ENCODE peak calls at places on chromosomes 4 and X, in five cellular contexts. One of them, this sample, is unnamed. For H3K4me1, the result is how much of the 10 kb centered on the place peaks cover.

GRCh38 chr4:78624048-78624447 is 72.5 kb downstream of the ANXA3 start:
- DNase-seq in lower lobe of right lung: no peak
- DNase-seq in Caco-2: no peak
- DNase-seq in uterus: no peak
- DNase-seq in right lobe of liver: no peak
- DNase-seq in this sample: no peak

GRCh38 chr4:184103755-184104367 is 113.8 kb downstream of the ENPP6 start:
- DNase-seq in lower lobe of right lung: no peak
- DNase-seq in Caco-2: no peak
- DNase-seq in uterus: no peak
- DNase-seq in right lobe of liver: no peak
- DNase-seq in this sample: no peak

GRCh38 chr4:187363453-187363852 is 632.1 kb upstream of the ZFP42 start:
- DNase-seq in lower lobe of right lung: no peak
- DNase-seq in Caco-2: no peak
- DNase-seq in uterus: no peak
- DNase-seq in right lobe of liver: no peak
- DNase-seq in this sample: no peak

GRCh38 chrX:34956915-34957314 is 14.3 kb downstream of the FAM47B start:
- DNase-seq in lower lobe of right lung: no peak
- DNase-seq in Caco-2: no peak
- DNase-seq in uterus: no peak
- DNase-seq in right lobe of liver: no peak
- DNase-seq in this sample: no peak

GRCh38 chrX:115625577-115626301 is 64.8 kb downstream of the PLS3 start:
- DNase-seq in lower lobe of right lung: no peak
- DNase-seq in Caco-2: no peak
- DNase-seq in uterus: no peak
- DNase-seq in right lobe of liver: no peak
- DNase-seq in this sample: no peak

GRCh38 chrX:39809326-39809725 is 288.4 kb downstream of the BCOR start:
- DNase-seq in lower lobe of right lung: no peak
- DNase-seq in Caco-2: no peak
- DNase-seq in uterus: no peak
- DNase-seq in right lobe of liver: no peak
- DNase-seq in this sample: no peak

GRCh38 chr4:153465922-153466636 is at the start of gene TMEM131L:
- DNase-seq in lower lobe of right lung: peak
- DNase-seq in Caco-2: peak
- DNase-seq in uterus: peak
- DNase-seq in right lobe of liver: peak
- DNase-seq in this sample: peak

GRCh38 chr4:87087015-87087920 is 133.2 kb downstream of the KLHL8 start:
- DNase-seq in lower lobe of right lung: no peak
- DNase-seq in Caco-2: no peak
- DNase-seq in uterus: no peak
- DNase-seq in right lobe of liver: no peak
- DNase-seq in this sample: no peak

GRCh38 chr4:103091601-103092223 is 7.9 kb downstream of the BDH2 start:
- DNase-seq in lower lobe of right lung: no peak
- DNase-seq in Caco-2: peak
- DNase-seq in uterus: no peak
- DNase-seq in right lobe of liver: no peak
- DNase-seq in this sample: no peak

GRCh38 chr4:37748546-37748945 is 62.4 kb upstream of the RELL1 start:
- DNase-seq in lower lobe of right lung: no peak
- DNase-seq in Caco-2: no peak
- DNase-seq in uterus: no peak
- DNase-seq in right lobe of liver: no peak
- DNase-seq in this sample: no peak

GRCh38 chr4:76947369-76947768 is 2.2 kb upstream of the SEPTIN11 start:
- DNase-seq in lower lobe of right lung: no peak
- DNase-seq in Caco-2: no peak
- DNase-seq in uterus: no peak
- DNase-seq in right lobe of liver: no peak
- DNase-seq in this sample: no peak

GRCh38 chr4:153152453-153153338 is 51.5 kb upstream of the TRIM2 start:
- DNase-seq in lower lobe of right lung: peak
- DNase-seq in Caco-2: peak
- DNase-seq in uterus: no peak
- DNase-seq in right lobe of liver: peak
- DNase-seq in this sample: peak

GRCh38 chr4:138670681-138671080 is 344.9 kb upstream of the NOCT start:
- DNase-seq in lower lobe of right lung: no peak
- DNase-seq in Caco-2: no peak
- DNase-seq in uterus: no peak
- DNase-seq in right lobe of liver: no peak
- DNase-seq in this sample: no peak
- H3K4me1 ChIP-seq in lower lobe of right lung: under half
- H3K4me1 ChIP-seq in Caco-2: under half
- H3K4me1 ChIP-seq in uterus: under half
- H3K4me1 ChIP-seq in right lobe of liver: under half
- H3K4me1 ChIP-seq in this sample: under half

GRCh38 chr4:1900087-1900433 is 28.9 kb downstream of the NSD2 start:
- DNase-seq in lower lobe of right lung: no peak
- DNase-seq in Caco-2: no peak
- DNase-seq in uterus: no peak
- DNase-seq in right lobe of liver: no peak
- DNase-seq in this sample: no peak
- H3K4me1 ChIP-seq in lower lobe of right lung: under half
- H3K4me1 ChIP-seq in Caco-2: under half
- H3K4me1 ChIP-seq in uterus: under half
- H3K4me1 ChIP-seq in right lobe of liver: under half
- H3K4me1 ChIP-seq in this sample: under half

DNA sequence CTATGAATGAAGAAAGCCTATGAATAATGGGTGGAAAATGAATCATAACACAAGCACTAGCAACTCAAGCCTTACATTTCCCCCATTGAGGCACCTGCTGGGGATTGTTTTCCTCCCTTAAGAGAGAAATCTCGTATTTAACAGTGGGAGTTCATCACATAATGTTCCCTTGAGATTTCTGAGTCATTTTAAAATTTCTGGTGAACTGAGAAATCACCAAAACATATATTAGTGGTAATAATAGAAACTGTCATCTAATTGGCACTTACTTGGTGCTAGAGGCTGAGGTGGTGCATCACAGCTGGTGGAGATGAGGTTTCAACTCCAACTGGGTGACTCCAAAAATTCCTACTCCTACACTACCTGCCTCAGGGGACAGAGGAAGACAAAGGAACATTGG is 561.3 kb upstream of the LCORL start:
- DNase-seq in lower lobe of right lung: no peak
- DNase-seq in Caco-2: no peak
- DNase-seq in uterus: no peak
- DNase-seq in right lobe of liver: no peak
- DNase-seq in this sample: no peak
- H3K4me1 ChIP-seq in lower lobe of right lung: under half
- H3K4me1 ChIP-seq in Caco-2: under half
- H3K4me1 ChIP-seq in uterus: under half
- H3K4me1 ChIP-seq in right lobe of liver: under half
- H3K4me1 ChIP-seq in this sample: under half

GRCh38 chr4:1870578-1871443 is at the start of gene NSD2:
- DNase-seq in lower lobe of right lung: peak
- DNase-seq in Caco-2: peak
- DNase-seq in uterus: peak
- DNase-seq in right lobe of liver: peak
- DNase-seq in this sample: peak

GRCh38 chr4:1868293-1868692 is 2.9 kb upstream of the NSD2 start:
- DNase-seq in lower lobe of right lung: no peak
- DNase-seq in Caco-2: peak
- DNase-seq in uterus: no peak
- DNase-seq in right lobe of liver: no peak
- DNase-seq in this sample: no peak

GRCh38 chr4:1870328-1870577 is 940 bp upstream of the NSD2 start:
- DNase-seq in lower lobe of right lung: peak
- DNase-seq in Caco-2: peak
- DNase-seq in uterus: peak
- DNase-seq in right lobe of liver: peak
- DNase-seq in this sample: peak

GRCh38 chr4:1868912-1869311 is 2.3 kb upstream of the NSD2 start:
- DNase-seq in lower lobe of right lung: no peak
- DNase-seq in Caco-2: no peak
- DNase-seq in uterus: no peak
- DNase-seq in right lobe of liver: no peak
- DNase-seq in this sample: no peak

GRCh38 chr4:1869530-1870327 is 1.5 kb upstream of the NSD2 start:
- DNase-seq in lower lobe of right lung: no peak
- DNase-seq in Caco-2: no peak
- DNase-seq in uterus: no peak
- DNase-seq in right lobe of liver: no peak
- DNase-seq in this sample: no peak
- H3K4me1 ChIP-seq in lower lobe of right lung: under half
- H3K4me1 ChIP-seq in Caco-2: half or more
- H3K4me1 ChIP-seq in uterus: under half
- H3K4me1 ChIP-seq in right lobe of liver: under half
- H3K4me1 ChIP-seq in this sample: under half

This sample was measured in CD8-positive, alpha-beta memory T cell.